ENCODE peak calls at places on chromosomes 2 and 18, in four cellular contexts. One of them, this sample, is unnamed.
A peak's percentile ranks its signal among the peaks of the same experiment; 100 is the strongest.

GRCh38 chr2:187581125-187581896 is 27.1 kb upstream of the TFPI start:
- DNase-seq in keratinocyte: peak; percentile 4
- DNase-seq in fibroblast of lung: peak; percentile 35
- DNase-seq in IMR-90: peak; percentile 52
- DNase-seq in this sample: peak; percentile 39

GRCh38 chr2:37583402-37583801 is 88.0 kb downstream of the CDC42EP3 start:
- DNase-seq in IMR-90: no peak
- DNase-seq in keratinocyte: no peak
- DNase-seq in fibroblast of lung: peak; percentile 37
- DNase-seq in this sample: no peak

GRCh38 chr18:9851511-9851910 is 34.3 kb upstream of the TXNDC2 start:
- DNase-seq in keratinocyte: no peak
- DNase-seq in IMR-90: no peak
- DNase-seq in fibroblast of lung: no peak
- DNase-seq in this sample: no peak

GRCh38 chr2:240711296-240711695 is 19.6 kb downstream of the AQP12A start:
- DNase-seq in keratinocyte: no peak
- DNase-seq in IMR-90: no peak
- DNase-seq in fibroblast of lung: no peak
- DNase-seq in this sample: no peak

GRCh38 chr18:49666045-49666444 is 104.2 kb downstream of the LIPG start:
- DNase-seq in IMR-90: peak; percentile 48
- DNase-seq in keratinocyte: no peak
- DNase-seq in fibroblast of lung: peak; percentile 60
- DNase-seq in this sample: peak; percentile 53

GRCh38 chr2:121356058-121356640 is 71.1 kb upstream of the TFCP2L1 start:
- DNase-seq in fibroblast of lung: peak; percentile 59
- DNase-seq in keratinocyte: peak; percentile 15
- DNase-seq in IMR-90: peak; percentile 69
- DNase-seq in this sample: peak; percentile 41

GRCh38 chr2:157480182-157480961 is 36.5 kb upstream of the CYTIP start:
- DNase-seq in fibroblast of lung: peak; percentile 22
- DNase-seq in keratinocyte: no peak
- DNase-seq in IMR-90: peak; percentile 24
- DNase-seq in this sample: no peak

GRCh38 chr2:207825958-207826330 is 56.2 kb upstream of the FZD5 start:
- DNase-seq in fibroblast of lung: no peak
- DNase-seq in IMR-90: no peak
- DNase-seq in keratinocyte: no peak
- DNase-seq in this sample: no peak

GRCh38 chr2:220434365-220434764 is 806.9 kb downstream of the SLC4A3 start:
- DNase-seq in IMR-90: peak; percentile 97
- DNase-seq in fibroblast of lung: peak; percentile 90
- DNase-seq in keratinocyte: no peak
- DNase-seq in this sample: peak; percentile 90

GRCh38 chr2:159506764-159507406 is 109.5 kb downstream of the BAZ2B start:
- DNase-seq in IMR-90: peak; percentile 54
- DNase-seq in keratinocyte: no peak
- DNase-seq in fibroblast of lung: peak; percentile 65
- DNase-seq in this sample: peak; percentile 59

GRCh38 chr2:55027226-55027625 is 23.0 kb downstream of the RTN4 start:
- DNase-seq in keratinocyte: no peak
- DNase-seq in fibroblast of lung: no peak
- DNase-seq in IMR-90: no peak
- DNase-seq in this sample: no peak

GRCh38 chr2:241870081-241870541 is 582 bp downstream of the RTP5 start:
- DNase-seq in fibroblast of lung: no peak
- DNase-seq in IMR-90: no peak
- DNase-seq in keratinocyte: no peak
- DNase-seq in this sample: no peak

GRCh38 chr2:96763511-96764252 is 3.0 kb downstream of the CNNM4 start:
- DNase-seq in fibroblast of lung: no peak
- DNase-seq in IMR-90: no peak
- DNase-seq in keratinocyte: no peak
- DNase-seq in this sample: no peak

GRCh38 chr18:13394794-13395193 is 176.2 kb downstream of the LDLRAD4 start:
- DNase-seq in keratinocyte: no peak
- DNase-seq in IMR-90: no peak
- DNase-seq in fibroblast of lung: no peak
- DNase-seq in this sample: no peak

GRCh38 chr18:62091487-62092120 is 95.3 kb downstream of the PIGN start:
- DNase-seq in fibroblast of lung: no peak
- DNase-seq in IMR-90: no peak
- DNase-seq in keratinocyte: no peak
- DNase-seq in this sample: no peak

GRCh38 chr18:22417496-22418188 is at the start of gene CTAGE1:
- DNase-seq in IMR-90: peak; percentile 65
- DNase-seq in fibroblast of lung: peak; percentile 73
- DNase-seq in keratinocyte: no peak
- DNase-seq in this sample: peak; percentile 67

GRCh38 chr2:213015387-213016165 is 135.8 kb downstream of the IKZF2 start:
- DNase-seq in IMR-90: no peak
- DNase-seq in keratinocyte: no peak
- DNase-seq in fibroblast of lung: no peak
- DNase-seq in this sample: no peak

GRCh38 chr18:49764032-49764431 is 49.3 kb downstream of the ACAA2 start:
- DNase-seq in keratinocyte: no peak
- DNase-seq in fibroblast of lung: peak; percentile 64
- DNase-seq in IMR-90: peak; percentile 58
- DNase-seq in this sample: peak; percentile 45

GRCh38 chr2:164943289-164943688 is 12.0 kb downstream of the SLC38A11 start:
- DNase-seq in keratinocyte: no peak
- DNase-seq in fibroblast of lung: no peak
- DNase-seq in IMR-90: no peak
- DNase-seq in this sample: no peak

GRCh38 chr2:238108423-238109201 is 8.5 kb downstream of the ESPNL start:
- DNase-seq in IMR-90: no peak
- DNase-seq in keratinocyte: no peak
- DNase-seq in fibroblast of lung: no peak
- DNase-seq in this sample: no peak
- H3K4me2 ChIP-seq in IMR-90: no peak overlapping the region
- H3K4me2 ChIP-seq in keratinocyte: no peak overlapping the region
- H3K4me2 ChIP-seq in fibroblast of lung: no peak overlapping the region
- H3K4me2 ChIP-seq in this sample: no peak overlapping the region

GRCh38 chr2:27627963-27628766 is 647 bp downstream of the CCDC121 start:
- DNase-seq in IMR-90: peak; percentile 96
- DNase-seq in keratinocyte: peak; percentile 77
- DNase-seq in fibroblast of lung: peak; percentile 99
- DNase-seq in this sample: peak; percentile 99
- H3K27ac ChIP-seq in IMR-90: peak overlapping the region; percentile 26
- H3K27ac ChIP-seq in keratinocyte: peak overlapping the region; percentile 99
- H3K27ac ChIP-seq in fibroblast of lung: peak overlapping the region; percentile 87
- H3K27ac ChIP-seq in this sample: peak overlapping the region; percentile 98

DNA sequence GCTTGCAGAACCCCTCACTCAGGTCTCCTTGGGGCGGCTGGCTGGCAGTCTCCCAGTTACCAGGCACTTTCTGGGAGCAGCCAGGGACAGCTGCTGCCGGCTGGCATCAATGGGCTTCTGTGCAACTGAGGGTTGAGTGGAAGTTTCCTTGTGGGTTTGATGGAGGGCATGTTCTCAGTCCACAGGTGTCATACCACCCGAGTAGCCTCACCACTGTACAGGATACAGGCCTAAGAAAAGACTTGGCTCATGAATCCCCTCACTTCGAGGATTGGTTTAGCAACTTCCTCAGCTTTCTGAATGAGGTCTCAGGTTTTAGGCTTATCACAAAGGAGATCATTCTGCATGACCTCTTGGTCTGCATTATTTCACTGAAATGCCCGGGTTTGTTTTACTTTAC is 27.4 kb upstream of the WIPF1 start:
- DNase-seq in fibroblast of lung: no peak
- DNase-seq in keratinocyte: no peak
- DNase-seq in IMR-90: no peak
- DNase-seq in this sample: no peak
- H3K9ac ChIP-seq in fibroblast of lung: no peak overlapping the region
- H3K9ac ChIP-seq in keratinocyte: no peak overlapping the region
- H3K9ac ChIP-seq in IMR-90: no peak overlapping the region
- H3K9ac ChIP-seq in this sample: no peak overlapping the region

DNA sequence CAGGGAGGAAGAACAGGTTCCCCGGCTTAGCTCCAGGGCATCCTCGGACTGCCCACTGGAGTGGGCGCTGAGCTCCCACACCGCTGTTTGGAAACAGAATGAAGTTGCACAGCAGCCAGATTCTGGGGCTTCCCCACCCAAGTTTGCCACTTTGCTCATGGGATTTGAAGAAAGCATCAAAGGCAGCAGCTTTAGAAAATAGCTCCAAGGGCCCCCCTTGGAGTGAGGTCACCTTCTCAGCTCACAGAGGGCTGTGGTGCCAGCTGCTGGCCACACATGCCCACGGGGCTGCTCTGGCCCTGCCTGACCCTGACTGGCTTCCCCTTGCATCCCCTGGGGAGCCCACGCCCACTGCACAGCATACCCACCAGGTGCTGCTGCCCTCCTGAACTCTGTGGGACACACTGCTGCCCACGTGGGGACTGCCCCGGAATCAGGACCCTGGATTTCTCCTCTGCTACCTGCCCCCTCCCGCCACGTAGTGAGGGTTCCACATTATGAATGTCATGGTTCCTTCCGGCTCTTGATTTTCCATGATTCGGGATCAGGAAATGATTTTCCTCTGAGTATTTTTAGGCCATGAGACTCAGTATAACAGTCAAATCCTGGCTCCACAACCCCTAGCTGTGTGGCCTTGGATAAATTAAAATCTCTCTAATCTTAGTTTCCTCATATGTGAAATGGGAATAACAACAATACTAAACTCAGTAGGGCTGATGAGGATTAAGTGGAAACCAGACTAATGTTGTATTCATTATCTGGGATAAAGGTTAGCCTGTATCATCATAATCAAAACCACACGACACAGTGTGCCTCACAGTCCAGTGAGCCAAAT is 70.2 kb downstream of the TGOLN2 start:
- DNase-seq in fibroblast of lung: no peak
- DNase-seq in keratinocyte: no peak
- DNase-seq in IMR-90: peak; percentile 45
- DNase-seq in this sample: no peak
- H3K4me2 ChIP-seq in fibroblast of lung: no peak overlapping the region
- H3K4me2 ChIP-seq in keratinocyte: no peak overlapping the region
- H3K4me2 ChIP-seq in IMR-90: peak overlapping the region; percentile 1
- H3K4me2 ChIP-seq in this sample: peak overlapping the region; percentile 70

DNA sequence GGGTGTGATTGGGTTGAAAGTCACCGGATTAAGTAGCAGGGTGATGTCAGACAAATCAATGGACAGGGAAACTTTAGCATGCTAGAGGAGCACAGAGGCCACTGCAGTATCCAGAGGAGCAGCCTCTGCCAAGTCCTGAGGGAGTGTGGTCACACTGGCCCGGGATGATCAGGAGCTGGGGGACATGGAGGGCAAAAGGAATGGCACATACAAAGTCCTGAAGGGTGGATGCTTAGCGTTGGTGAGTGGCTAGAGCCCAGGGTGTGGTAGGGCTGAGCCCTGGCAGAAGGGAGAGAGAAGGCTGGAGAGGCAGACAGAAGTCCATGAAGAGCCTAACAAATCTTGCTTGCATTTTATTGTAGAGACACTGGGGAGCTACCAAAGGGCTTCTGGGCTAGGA is 58.9 kb downstream of the RHBDD1 start:
- DNase-seq in IMR-90: no peak
- DNase-seq in keratinocyte: no peak
- DNase-seq in fibroblast of lung: no peak
- DNase-seq in this sample: no peak
- H3K27ac ChIP-seq in IMR-90: no peak overlapping the region
- H3K27ac ChIP-seq in keratinocyte: no peak overlapping the region
- H3K27ac ChIP-seq in fibroblast of lung: no peak overlapping the region
- H3K27ac ChIP-seq in this sample: no peak overlapping the region

GRCh38 chr2:10122500-10123280 is at the start of gene RRM2:
- DNase-seq in IMR-90: peak; percentile 87
- DNase-seq in keratinocyte: no peak
- DNase-seq in fibroblast of lung: peak; percentile 88
- DNase-seq in this sample: peak; percentile 78

GRCh38 chr2:10123281-10123680 is 742 bp downstream of the RRM2 start:
- DNase-seq in keratinocyte: no peak
- DNase-seq in IMR-90: no peak
- DNase-seq in fibroblast of lung: no peak
- DNase-seq in this sample: no peak

GRCh38 chr2:10126627-10127026 is 4.1 kb downstream of the RRM2 start:
- DNase-seq in keratinocyte: no peak
- DNase-seq in IMR-90: peak; percentile 83
- DNase-seq in fibroblast of lung: peak; percentile 74
- DNase-seq in this sample: peak; percentile 67

GRCh38 chr2:10125842-10126596 is 3.5 kb downstream of the RRM2 start:
- DNase-seq in fibroblast of lung: no peak
- DNase-seq in keratinocyte: no peak
- DNase-seq in IMR-90: no peak
- DNase-seq in this sample: no peak

GRCh38 chr2:10124538-10125045 is 2.1 kb downstream of the RRM2 start:
- DNase-seq in IMR-90: peak; percentile 82
- DNase-seq in fibroblast of lung: peak; percentile 80
- DNase-seq in keratinocyte: no peak
- DNase-seq in this sample: peak; percentile 73
- H3K9ac ChIP-seq in IMR-90: no peak overlapping the region
- H3K9ac ChIP-seq in fibroblast of lung: no peak overlapping the region
- H3K9ac ChIP-seq in keratinocyte: no peak overlapping the region
- H3K9ac ChIP-seq in this sample: peak overlapping the region; percentile 88

DNA sequence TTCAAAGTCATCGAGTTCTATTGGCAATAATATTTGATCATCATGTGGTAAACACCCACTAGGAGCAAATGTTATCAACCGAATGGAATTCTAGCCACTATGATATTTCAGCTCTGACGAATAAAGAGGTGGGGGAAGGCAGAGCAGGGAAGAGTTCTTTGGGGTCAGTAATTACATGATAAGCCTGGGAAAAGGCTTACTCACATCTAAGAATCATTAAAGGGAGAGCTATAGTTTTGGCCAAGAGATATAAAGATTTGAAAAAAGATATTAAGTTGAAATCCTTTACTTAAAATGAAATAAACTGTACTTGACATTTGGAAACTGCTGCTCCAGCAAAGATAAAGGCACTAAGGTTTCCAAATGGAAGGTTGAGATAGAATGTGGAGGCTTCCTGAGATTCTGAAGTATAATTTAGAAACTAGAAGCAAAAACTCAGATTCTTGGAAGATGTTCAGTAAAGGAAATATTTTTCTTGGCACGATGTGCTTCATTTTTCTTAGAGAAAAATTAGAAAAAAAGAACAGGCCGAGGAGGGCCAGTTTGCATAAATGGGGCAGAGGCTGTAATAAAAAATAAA is 104.7 kb upstream of the ARHGAP28 start:
- DNase-seq in fibroblast of lung: peak; percentile 81
- DNase-seq in keratinocyte: no peak
- DNase-seq in IMR-90: peak; percentile 71
- DNase-seq in this sample: peak; percentile 80
- H3K4me2 ChIP-seq in fibroblast of lung: peak overlapping the region; percentile 40
- H3K4me2 ChIP-seq in keratinocyte: peak overlapping the region; percentile 46
- H3K4me2 ChIP-seq in IMR-90: peak overlapping the region; percentile 26
- H3K4me2 ChIP-seq in this sample: peak overlapping the region; percentile 79